ENCODE peak calls at places on chromosomes 1 and 21, in ten cellular contexts. Q, C, D, M, T, A, U, J, Y and Z are unnamed samples.

GRCh38 chr1:99680258-99680657 is 34.3 kb downstream of the PALMD start:
- DNase-seq in Q (no peak), C (no peak), D (no peak), M (no peak), T (no peak), A (no peak), U (peak), J (no peak), Y (no peak), Z (peak)

GRCh38 chr1:31354266-31354665 is 18.6 kb downstream of the FABP3 start:
- DNase-seq in Q (no peak), C (no peak), D (no peak), M (no peak), T (no peak), A (no peak), U (peak), J (no peak), Y (no peak), Z (peak)

GRCh38 chr1:220878223-220879081 is 791 bp upstream of the HLX start:
- DNase-seq in Q (peak), C (peak), D (no peak), M (no peak), T (peak), A (peak), U (no peak), J (peak), Y (no peak), Z (no peak)

GRCh38 chr1:189646066-189646465 is 831.6 kb downstream of the BRINP3 start:
- DNase-seq in Q (no peak), C (no peak), D (no peak), M (no peak), T (no peak), A (no peak), U (no peak), J (no peak), Y (no peak), Z (no peak)

GRCh38 chr1:34578306-34578705 is 176.5 kb upstream of the GJB5 start:
- DNase-seq in Q (no peak), C (no peak), D (no peak), M (no peak), T (no peak), A (no peak), U (no peak), J (no peak), Y (no peak), Z (no peak)

GRCh38 chr1:179366093-179366800 is 476 bp downstream of the AXDND1 start:
- DNase-seq in Q (peak), C (no peak), D (peak), M (no peak), T (no peak), A (no peak), U (peak), J (no peak), Y (no peak), Z (no peak)

GRCh38 chr1:199759268-199759724 is 268.2 kb upstream of the NR5A2 start:
- DNase-seq in Q (no peak), C (no peak), D (no peak), M (peak), T (no peak), A (no peak), U (peak), J (no peak), Y (no peak), Z (peak)

GRCh38 chr1:171582589-171582988 is 39.5 kb upstream of the MYOCOS start:
- DNase-seq in Q (no peak), C (no peak), D (no peak), M (no peak), T (no peak), A (no peak), U (no peak), J (no peak), Y (no peak), Z (no peak)

GRCh38 chr1:231272880-231273279 is 31.9 kb downstream of the GNPAT start:
- DNase-seq in Q (no peak), C (no peak), D (peak), M (peak), T (no peak), A (no peak), U (peak), J (peak), Y (no peak), Z (peak)

GRCh38 chr1:67019121-67019520 is 34.8 kb downstream of the SLC35D1 start:
- DNase-seq in Q (peak), C (no peak), D (no peak), M (no peak), T (no peak), A (no peak), U (no peak), J (no peak), Y (no peak), Z (no peak)

GRCh38 chr1:34101151-34101550 is 63.9 kb downstream of the CSMD2 start:
- DNase-seq in Q (no peak), C (no peak), D (no peak), M (peak), T (no peak), A (no peak), U (peak), J (no peak), Y (peak), Z (no peak)

GRCh38 chr1:235582130-235582529 is 67.5 kb downstream of the GNG4 start:
- DNase-seq in Q (no peak), C (no peak), D (no peak), M (no peak), T (no peak), A (no peak), U (no peak), J (no peak), Y (no peak), Z (no peak)

GRCh38 chr1:244341455-244342450 is 110.0 kb downstream of the ADSS2 start:
- DNase-seq in Q (peak), C (peak), D (peak), M (no peak), T (peak), A (peak), U (no peak), J (peak), Y (no peak), Z (no peak)

GRCh38 chr1:112938188-112938587 is 17.8 kb downstream of the SLC16A1 start:
- DNase-seq in Q (no peak), C (no peak), D (no peak), M (no peak), T (no peak), A (no peak), U (peak), J (no peak), Y (no peak), Z (no peak)

GRCh38 chr1:74161494-74161893 is 36.5 kb downstream of the LRRIQ3 start:
- DNase-seq in Q (no peak), C (no peak), D (no peak), M (no peak), T (no peak), A (no peak), U (peak), J (no peak), Y (no peak), Z (no peak)

GRCh38 chr1:168400139-168400538 is 119.5 kb downstream of the TBX19 start:
- DNase-seq in Q (no peak), C (no peak), D (no peak), M (no peak), T (no peak), A (no peak), U (no peak), J (no peak), Y (no peak), Z (no peak)

GRCh38 chr1:213698092-213698702 is 289.6 kb upstream of the PROX1 start:
- DNase-seq in Q (no peak), C (no peak), D (no peak), M (no peak), T (no peak), A (no peak), U (no peak), J (no peak), Y (no peak), Z (no peak)

GRCh38 chr1:173823776-173824314 is 628 bp upstream of the DARS2 start:
- DNase-seq in Q (no peak), C (no peak), D (no peak), M (peak), T (no peak), A (no peak), U (peak), J (no peak), Y (no peak), Z (no peak)

GRCh38 chr1:180291004-180291403 is 60.9 kb downstream of the LHX4 start:
- DNase-seq in Q (no peak), C (no peak), D (no peak), M (no peak), T (peak), A (no peak), U (peak), J (no peak), Y (no peak), Z (no peak)

GRCh38 chr1:82227286-82227685 is 426.6 kb downstream of the ADGRL2 start:
- DNase-seq in Q (no peak), C (no peak), D (no peak), M (no peak), T (no peak), A (no peak), U (no peak), J (no peak), Y (no peak), Z (peak)

GRCh38 chr1:36443297-36443696 is 7.0 kb downstream of the OSCP1 start:
- DNase-seq in Q (no peak), C (no peak), D (no peak), M (no peak), T (no peak), A (no peak), U (no peak), J (no peak), Y (no peak), Z (no peak)

GRCh38 chr1:150627821-150628410 is 1.5 kb downstream of the ENSA start:
- DNase-seq in Q (no peak), C (peak), D (no peak), M (no peak), T (no peak), A (no peak), U (no peak), J (no peak), Y (no peak), Z (no peak)

GRCh38 chr21:17976139-17976538 is 157.0 kb upstream of the C21orf91 start:
- DNase-seq in Q (no peak), C (no peak), D (no peak), M (no peak), T (no peak), A (no peak), U (no peak), J (no peak), Y (no peak), Z (no peak)

GRCh38 chr21:40706806-40707205 is 140.2 kb downstream of the DSCAM start:
- DNase-seq in Q (no peak), C (no peak), D (no peak), M (peak), T (no peak), A (no peak), U (no peak), J (no peak), Y (no peak), Z (no peak)

GRCh38 chr1:155244368-155245162 is 10.7 kb downstream of the ENTREP3 start:
- DNase-seq in Q (peak), C (peak), D (peak), M (peak), T (peak), A (peak), U (peak), J (peak), Y (peak), Z (peak)
- TF ChIP-seq CTCF in Q (no peak), C (peak), D (peak), M (peak), T (peak), A (peak), U (peak), J (peak), Y (peak), Z (peak)

GRCh38 chr1:237981223-237981622 is 90.5 kb upstream of the ZP4 start:
- DNase-seq in Q (no peak), C (no peak), D (no peak), M (no peak), T (no peak), A (peak), U (no peak), J (no peak), Y (no peak), Z (no peak)

GRCh38 chr1:237972186-237972585 is 81.5 kb upstream of the ZP4 start:
- DNase-seq in Q (no peak), C (no peak), D (no peak), M (no peak), T (no peak), A (no peak), U (no peak), J (no peak), Y (no peak), Z (no peak)

GRCh38 chr1:237976345-237976744 is 85.6 kb upstream of the ZP4 start:
- DNase-seq in Q (no peak), C (no peak), D (no peak), M (no peak), T (no peak), A (no peak), U (no peak), J (no peak), Y (no peak), Z (no peak)

DNA sequence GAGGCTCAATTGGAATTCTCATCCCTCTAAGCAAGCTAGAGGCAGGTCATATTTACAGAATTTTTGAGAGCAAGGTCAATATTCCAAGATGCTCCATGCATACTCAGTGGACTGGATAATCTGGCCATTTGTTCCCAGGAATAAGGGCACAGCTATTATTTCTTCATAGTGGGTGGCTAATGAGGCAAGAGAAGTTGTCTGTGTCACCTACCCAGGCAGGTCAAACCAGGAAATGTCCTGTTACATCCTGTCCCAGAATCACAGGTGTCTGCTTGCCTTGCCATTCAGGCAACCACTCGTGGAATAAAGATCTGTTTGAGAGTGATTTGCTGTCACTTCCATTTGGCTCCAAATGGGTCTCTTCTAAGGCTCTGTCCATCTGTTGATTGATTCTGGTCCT is 85.2 kb upstream of the ZP4 start:
- DNase-seq in Q (no peak), C (no peak), D (no peak), M (no peak), T (no peak), A (no peak), U (no peak), J (no peak), Y (no peak), Z (no peak)
- TF ChIP-seq CTCF in Q (no peak), C (no peak), D (no peak), M (no peak), T (no peak), A (no peak), U (no peak), J (no peak), Y (no peak), Z (no peak)

GRCh38 chr1:91557039-91557690 is 56.5 kb downstream of the CDC7 start:
- DNase-seq in Q (no peak), C (no peak), D (no peak), M (peak), T (no peak), A (no peak), U (peak), J (no peak), Y (no peak), Z (no peak)

GRCh38 chr1:91553196-91553595 is 52.5 kb downstream of the CDC7 start:
- DNase-seq in Q (no peak), C (no peak), D (no peak), M (peak), T (no peak), A (no peak), U (peak), J (no peak), Y (no peak), Z (peak)

GRCh38 chr1:91556556-91556955 is 55.9 kb downstream of the CDC7 start:
- DNase-seq in Q (no peak), C (no peak), D (no peak), M (no peak), T (no peak), A (no peak), U (no peak), J (peak), Y (no peak), Z (no peak)

GRCh38 chr1:91555821-91556531 is 55.3 kb downstream of the CDC7 start:
- DNase-seq in Q (no peak), C (no peak), D (peak), M (peak), T (no peak), A (no peak), U (peak), J (peak), Y (peak), Z (peak)

GRCh38 chr1:91555074-91555730 is 54.6 kb downstream of the CDC7 start:
- DNase-seq in Q (peak), C (no peak), D (no peak), M (peak), T (no peak), A (no peak), U (peak), J (no peak), Y (no peak), Z (no peak)
- TF ChIP-seq CTCF in Q (peak), C (no peak), D (peak), M (peak), T (no peak), A (no peak), U (peak), J (no peak), Y (no peak), Z (peak)

GRCh38 chr1:54499097-54500029 is 48.7 kb upstream of the ACOT11 start:
- DNase-seq in Q (peak), C (peak), D (peak), M (peak), T (no peak), A (peak), U (peak), J (peak), Y (no peak), Z (peak)
- TF ChIP-seq CTCF in Q (peak), C (peak), D (peak), M (peak), T (peak), A (peak), U (peak), J (no peak), Y (peak), Z (peak)

DNA sequence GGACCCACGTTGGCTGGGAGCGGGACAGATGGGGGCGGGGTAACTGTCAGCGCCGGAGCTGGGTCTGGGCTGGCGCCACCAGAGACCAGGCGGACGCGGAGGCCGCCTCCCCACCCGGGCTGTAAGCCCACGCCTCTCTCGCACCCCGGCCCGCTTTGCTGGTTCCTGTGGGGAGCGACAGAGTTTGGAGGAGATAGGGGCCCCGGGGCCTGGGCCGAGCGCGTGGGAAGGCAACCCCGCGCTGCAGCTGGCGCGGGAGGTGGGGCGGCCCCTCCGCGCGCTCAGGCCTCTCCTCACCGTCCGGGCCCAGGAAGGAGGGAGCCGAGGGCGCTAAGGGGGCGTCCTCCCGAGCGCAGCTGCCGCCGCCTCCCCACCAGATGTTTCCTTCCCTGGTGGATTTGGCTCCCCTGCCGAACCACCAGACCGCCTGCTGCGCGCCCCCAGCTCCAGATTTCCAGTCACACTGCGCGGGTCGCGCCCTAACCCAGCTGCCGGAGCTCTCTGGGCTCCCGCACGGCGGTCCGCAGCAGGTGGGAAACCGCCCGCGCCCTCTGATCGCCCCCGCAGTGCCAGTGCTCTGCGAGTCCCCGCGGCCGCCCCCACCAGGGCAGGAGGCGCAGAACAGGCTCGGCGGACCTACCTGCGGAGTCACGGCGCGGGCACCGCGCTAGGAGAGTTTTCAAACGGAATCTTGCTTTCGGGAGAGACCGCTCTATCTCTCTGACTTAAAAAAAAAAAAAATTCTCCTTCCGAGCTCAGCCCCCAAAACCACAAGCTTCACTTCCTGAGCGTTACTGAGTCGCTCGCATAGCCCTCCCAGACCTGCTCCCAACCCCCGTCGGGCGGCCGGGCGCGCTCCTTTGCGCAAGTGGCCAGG is 1.1 kb downstream of the GFI1 start:
- DNase-seq in Q (peak), C (peak), D (peak), M (no peak), T (peak), A (peak), U (no peak), J (peak), Y (no peak), Z (no peak)
- TF ChIP-seq CTCF in Q (peak), C (no peak), D (no peak), M (peak), T (peak), A (peak), U (no peak), J (peak), Y (no peak), Z (peak)

DNA sequence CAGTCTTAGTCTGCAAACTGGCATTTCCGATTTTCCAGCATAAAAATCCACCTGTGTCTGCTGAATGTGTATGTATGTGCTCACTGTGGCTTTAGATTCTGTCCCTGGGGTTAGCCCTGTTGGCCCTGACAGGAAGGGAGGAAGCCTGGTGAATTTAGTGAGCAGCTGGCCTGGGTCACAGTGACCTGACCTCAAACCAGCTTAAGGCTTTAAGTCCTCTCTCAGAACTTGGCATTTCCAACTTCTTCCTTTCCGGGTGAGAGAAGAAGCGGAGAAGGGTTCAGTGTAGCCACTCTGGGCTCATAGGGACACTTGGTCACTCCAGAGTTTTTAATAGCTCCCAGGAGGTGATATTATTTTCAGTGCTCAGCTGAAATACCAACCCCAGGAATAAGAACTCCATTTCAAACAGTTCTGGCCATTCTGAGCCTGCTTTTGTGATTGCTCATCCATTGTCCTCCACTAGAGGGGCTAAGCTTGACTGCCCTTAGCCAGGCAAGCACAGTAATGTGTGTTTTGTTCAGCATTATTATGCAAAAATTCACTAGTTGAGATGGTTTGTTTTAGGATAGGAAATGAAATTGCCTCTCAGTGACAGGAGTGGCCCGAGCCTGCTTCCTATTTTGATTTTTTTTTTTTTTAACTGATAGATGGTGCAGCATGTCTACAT is 2.5 kb upstream of the OLFML3 start:
- DNase-seq in Q (peak), C (peak), D (peak), M (peak), T (no peak), A (peak), U (peak), J (no peak), Y (no peak), Z (peak)
- TF ChIP-seq CTCF in Q (peak), C (peak), D (peak), M (peak), T (no peak), A (peak), U (peak), J (peak), Y (peak), Z (peak)